ENCODE peak calls at places on chromosomes 1 and 21, in six cellular contexts. One of them, this sample, is unnamed.

GRCh38 chr1:935751-936231 is 12.1 kb downstream of the SAMD11 start:
- DNase-seq in AG09319: no peak
- DNase-seq in GM23338: peak; percentile 44
- DNase-seq in activated T-helper 1 cell treated with Interleukin-2 at 50 U/mL for 16 hours: no peak
- DNase-seq in HFFc6: no peak
- DNase-seq in mucosa of gallbladder: no peak
- DNase-seq in this sample: no peak

GRCh38 chr1:228210076-228210651 is 2.3 kb downstream of the OBSCN start:
- DNase-seq in AG09319: no peak
- DNase-seq in GM23338: no peak
- DNase-seq in activated T-helper 1 cell treated with Interleukin-2 at 50 U/mL for 16 hours: no peak
- DNase-seq in HFFc6: no peak
- DNase-seq in mucosa of gallbladder: no peak
- DNase-seq in this sample: no peak

GRCh38 chr1:54273092-54273836 is 73.3 kb downstream of the MRPL37 start:
- DNase-seq in AG09319: peak; percentile 64
- DNase-seq in GM23338: peak; percentile 72
- DNase-seq in activated T-helper 1 cell treated with Interleukin-2 at 50 U/mL for 16 hours: no peak
- DNase-seq in HFFc6: peak; percentile 90
- DNase-seq in mucosa of gallbladder: peak; percentile 81
- DNase-seq in this sample: peak; percentile 97

GRCh38 chr1:155070392-155070700 is 6.8 kb downstream of the EFNA4 start:
- DNase-seq in AG09319: no peak
- DNase-seq in GM23338: peak; percentile 38
- DNase-seq in activated T-helper 1 cell treated with Interleukin-2 at 50 U/mL for 16 hours: no peak
- DNase-seq in HFFc6: no peak
- DNase-seq in mucosa of gallbladder: no peak
- DNase-seq in this sample: no peak

GRCh38 chr1:173173388-173173787 is 33.7 kb downstream of the TNFSF4 start:
- DNase-seq in AG09319: no peak
- DNase-seq in GM23338: no peak
- DNase-seq in activated T-helper 1 cell treated with Interleukin-2 at 50 U/mL for 16 hours: no peak
- DNase-seq in HFFc6: no peak
- DNase-seq in mucosa of gallbladder: no peak
- DNase-seq in this sample: no peak

GRCh38 chr21:44727757-44728156 is 16.4 kb upstream of the TSPEAR start:
- DNase-seq in AG09319: no peak
- DNase-seq in GM23338: no peak
- DNase-seq in activated T-helper 1 cell treated with Interleukin-2 at 50 U/mL for 16 hours: no peak
- DNase-seq in HFFc6: no peak
- DNase-seq in mucosa of gallbladder: no peak
- DNase-seq in this sample: no peak

GRCh38 chr1:36573445-36573844 is 90.7 kb upstream of the CSF3R start:
- DNase-seq in AG09319: no peak
- DNase-seq in GM23338: no peak
- DNase-seq in activated T-helper 1 cell treated with Interleukin-2 at 50 U/mL for 16 hours: no peak
- DNase-seq in HFFc6: no peak
- DNase-seq in mucosa of gallbladder: no peak
- DNase-seq in this sample: no peak

GRCh38 chr21:42532466-42533181 is 19.0 kb downstream of the SLC37A1 start:
- DNase-seq in AG09319: no peak
- DNase-seq in GM23338: no peak
- DNase-seq in activated T-helper 1 cell treated with Interleukin-2 at 50 U/mL for 16 hours: no peak
- DNase-seq in HFFc6: no peak
- DNase-seq in mucosa of gallbladder: peak; percentile 62
- DNase-seq in this sample: no peak

GRCh38 chr1:225973158-225973557 is 26.0 kb downstream of the SDE2 start:
- DNase-seq in AG09319: no peak
- DNase-seq in GM23338: no peak
- DNase-seq in activated T-helper 1 cell treated with Interleukin-2 at 50 U/mL for 16 hours: no peak
- DNase-seq in HFFc6: no peak
- DNase-seq in mucosa of gallbladder: no peak
- DNase-seq in this sample: peak; percentile 27

GRCh38 chr1:178485467-178486098 is 11.2 kb downstream of the CLEC20A start:
- DNase-seq in AG09319: no peak
- DNase-seq in GM23338: no peak
- DNase-seq in activated T-helper 1 cell treated with Interleukin-2 at 50 U/mL for 16 hours: no peak
- DNase-seq in HFFc6: no peak
- DNase-seq in mucosa of gallbladder: no peak
- DNase-seq in this sample: peak; percentile 21

GRCh38 chr1:44524180-44524579 is 119.1 kb downstream of the RNF220 start:
- DNase-seq in AG09319: no peak
- DNase-seq in GM23338: peak; percentile 96
- DNase-seq in activated T-helper 1 cell treated with Interleukin-2 at 50 U/mL for 16 hours: no peak
- DNase-seq in HFFc6: no peak
- DNase-seq in mucosa of gallbladder: no peak
- DNase-seq in this sample: no peak

GRCh38 chr1:44405804-44406743 is 1.0 kb downstream of the RNF220 start:
- DNase-seq in AG09319: no peak
- DNase-seq in GM23338: peak; percentile 68
- DNase-seq in activated T-helper 1 cell treated with Interleukin-2 at 50 U/mL for 16 hours: no peak
- DNase-seq in HFFc6: no peak
- DNase-seq in mucosa of gallbladder: no peak
- DNase-seq in this sample: no peak

GRCh38 chr1:223628233-223628632 is 37.3 kb downstream of the CAPN8 start:
- DNase-seq in AG09319: no peak
- DNase-seq in GM23338: peak; percentile 75
- DNase-seq in activated T-helper 1 cell treated with Interleukin-2 at 50 U/mL for 16 hours: no peak
- DNase-seq in HFFc6: peak; percentile 11
- DNase-seq in mucosa of gallbladder: no peak
- DNase-seq in this sample: no peak

GRCh38 chr1:244065960-244066388 is 14.9 kb downstream of the ZBTB18 start:
- DNase-seq in AG09319: peak; percentile 69
- DNase-seq in GM23338: no peak
- DNase-seq in activated T-helper 1 cell treated with Interleukin-2 at 50 U/mL for 16 hours: no peak
- DNase-seq in HFFc6: peak; percentile 45
- DNase-seq in mucosa of gallbladder: no peak
- DNase-seq in this sample: no peak

GRCh38 chr1:89815611-89816010 is 5.2 kb upstream of the LRRC8D start:
- DNase-seq in AG09319: no peak
- DNase-seq in GM23338: no peak
- DNase-seq in activated T-helper 1 cell treated with Interleukin-2 at 50 U/mL for 16 hours: no peak
- DNase-seq in HFFc6: no peak
- DNase-seq in mucosa of gallbladder: no peak
- DNase-seq in this sample: no peak

GRCh38 chr1:26999440-26999987 is 6.0 kb downstream of the TRNP1 start:
- DNase-seq in AG09319: peak; percentile 86
- DNase-seq in GM23338: peak; percentile 99
- DNase-seq in activated T-helper 1 cell treated with Interleukin-2 at 50 U/mL for 16 hours: no peak
- DNase-seq in HFFc6: peak; percentile 98
- DNase-seq in mucosa of gallbladder: peak; percentile 80
- DNase-seq in this sample: peak; percentile 92

GRCh38 chr1:21836729-21837128 is 24.7 kb downstream of the LDLRAD2 start:
- DNase-seq in AG09319: no peak
- DNase-seq in GM23338: no peak
- DNase-seq in activated T-helper 1 cell treated with Interleukin-2 at 50 U/mL for 16 hours: no peak
- DNase-seq in HFFc6: no peak
- DNase-seq in mucosa of gallbladder: no peak
- DNase-seq in this sample: no peak

GRCh38 chr1:99737016-99737415 is 29.4 kb downstream of the FRRS1 start:
- DNase-seq in AG09319: peak; percentile 15
- DNase-seq in GM23338: peak; percentile 82
- DNase-seq in activated T-helper 1 cell treated with Interleukin-2 at 50 U/mL for 16 hours: no peak
- DNase-seq in HFFc6: peak; percentile 51
- DNase-seq in mucosa of gallbladder: no peak
- DNase-seq in this sample: peak; percentile 47

GRCh38 chr21:38359090-38359489 is 102.3 kb downstream of the KCNJ15 start:
- DNase-seq in AG09319: no peak
- DNase-seq in GM23338: no peak
- DNase-seq in activated T-helper 1 cell treated with Interleukin-2 at 50 U/mL for 16 hours: no peak
- DNase-seq in HFFc6: no peak
- DNase-seq in mucosa of gallbladder: no peak
- DNase-seq in this sample: no peak

GRCh38 chr1:14810631-14811325 is 212.3 kb downstream of the KAZN start:
- DNase-seq in AG09319: no peak
- DNase-seq in GM23338: no peak
- DNase-seq in activated T-helper 1 cell treated with Interleukin-2 at 50 U/mL for 16 hours: no peak
- DNase-seq in HFFc6: no peak
- DNase-seq in mucosa of gallbladder: no peak
- DNase-seq in this sample: no peak

GRCh38 chr1:168360151-168360550 is 79.5 kb downstream of the TBX19 start:
- DNase-seq in AG09319: no peak
- DNase-seq in GM23338: no peak
- DNase-seq in activated T-helper 1 cell treated with Interleukin-2 at 50 U/mL for 16 hours: no peak
- DNase-seq in HFFc6: no peak
- DNase-seq in mucosa of gallbladder: no peak
- DNase-seq in this sample: no peak

GRCh38 chr21:32348604-32349332 is 44.0 kb downstream of the URB1 start:
- DNase-seq in AG09319: no peak
- DNase-seq in GM23338: no peak
- DNase-seq in activated T-helper 1 cell treated with Interleukin-2 at 50 U/mL for 16 hours: no peak
- DNase-seq in HFFc6: no peak
- DNase-seq in mucosa of gallbladder: no peak
- DNase-seq in this sample: no peak

This sample was measured in kidney glomerular epithelial cell.